ENCODE peak calls at places on chromosomes 1 and 21, in six cellular contexts. P is coronary artery, C is GM13976, A is cardiac fibroblast, N is spleen, B is esophagus squamous epithelium. F is an unnamed sample.

GRCh38 chr1:153534933-153535663 is 693 bp downstream of the S100A6 start:
- DNase-seq in B (no peak), N (peak; percentile 87), C (no peak), P (peak; percentile 90), A (peak; percentile 46), F (peak; percentile 55)

GRCh38 chr1:59100975-59101374 is 195.9 kb upstream of the FGGY start:
- DNase-seq in C (no peak), A (peak; percentile 53), B (no peak), P (no peak), N (no peak), F (peak; percentile 90)

GRCh38 chr1:85398391-85399064 is 66.4 kb downstream of the DDAH1 start:
- DNase-seq in N (no peak), C (no peak), A (peak; percentile 82), B (no peak), P (no peak), F (peak; percentile 51)

GRCh38 chr1:93346472-93346991 is 825 bp downstream of the DR1 start:
- DNase-seq in C (peak; percentile 44), P (no peak), B (no peak), N (no peak), A (peak; percentile 31), F (no peak)

GRCh38 chr1:59678065-59678808 is 136.5 kb upstream of the HOOK1 start:
- DNase-seq in N (no peak), P (no peak), B (no peak), C (no peak), A (no peak), F (no peak)

GRCh38 chr1:74952786-74953185 is 181.4 kb upstream of the LHX8 start:
- DNase-seq in A (no peak), B (no peak), P (no peak), C (no peak), N (no peak), F (no peak)

GRCh38 chr1:153945795-153946621 is 510 bp downstream of the DENND4B start:
- DNase-seq in N (peak; percentile 99), A (peak; percentile 71), B (peak; percentile 72), P (peak; percentile 91), C (peak; percentile 91), F (peak; percentile 43)

GRCh38 chr1:8541961-8542521 is 224.1 kb downstream of the SLC45A1 start:
- DNase-seq in P (no peak), A (peak; percentile 45), C (no peak), N (no peak), B (no peak), F (no peak)

GRCh38 chr1:32899586-32900296 is 1.4 kb downstream of the TMEM54 start:
- DNase-seq in B (no peak), N (peak; percentile 39), C (no peak), A (no peak), P (no peak), F (no peak)

GRCh38 chr21:36097427-36098230 is 27.8 kb downstream of the CBR1 start:
- DNase-seq in P (no peak), C (peak; percentile 36), N (no peak), B (no peak), A (no peak), F (peak; percentile 25)

GRCh38 chr21:38712076-38712475 is 93.7 kb upstream of the ETS2 start:
- DNase-seq in A (peak; percentile 62), N (no peak), P (no peak), C (peak; percentile 30), B (no peak), F (peak; percentile 40)

GRCh38 chr21:36297938-36298572 is 21.9 kb upstream of the MORC3 start:
- DNase-seq in P (no peak), B (peak; percentile 36), C (peak; percentile 86), N (peak; percentile 85), A (no peak), F (no peak)

GRCh38 chr1:167439301-167439988 is 78.9 kb downstream of the CD247 start:
- DNase-seq in N (no peak), B (no peak), C (peak; percentile 63), P (no peak), A (peak; percentile 56), F (no peak)

GRCh38 chr1:229271448-229272120 is 673 bp downstream of the RAB4A start:
- DNase-seq in A (peak; percentile 36), B (no peak), C (no peak), N (no peak), P (no peak), F (no peak)

GRCh38 chr1:115469703-115470476 is 131.8 kb upstream of the NGF start:
- DNase-seq in C (peak; percentile 57), B (no peak), A (peak; percentile 74), P (no peak), N (no peak), F (peak; percentile 66)

GRCh38 chr1:64242895-64243756 is 39.7 kb downstream of the UBE2U start:
- DNase-seq in C (no peak), B (no peak), N (no peak), A (peak; percentile 74), P (no peak), F (peak; percentile 45)

GRCh38 chr1:150213170-150214098 is 22.5 kb downstream of the ANP32E start:
- DNase-seq in C (peak; percentile 94), A (peak; percentile 96), P (peak; percentile 98), B (peak; percentile 85), N (peak; percentile 97), F (no peak)

GRCh38 chr21:44332383-44332782 is 6.8 kb downstream of the CFAP410 start:
- DNase-seq in C (no peak), N (no peak), P (no peak), A (no peak), B (no peak), F (no peak)

GRCh38 chr1:34147301-34147700 is 17.7 kb downstream of the CSMD2 start:
- DNase-seq in C (no peak), N (no peak), A (no peak), P (no peak), B (no peak), F (no peak)

GRCh38 chr1:85146972-85147359 is 53.9 kb downstream of the SYDE2 start:
- DNase-seq in C (no peak), N (no peak), P (no peak), B (no peak), A (peak; percentile 23), F (peak; percentile 60)

GRCh38 chr1:56235909-56236510 is 343.4 kb downstream of the PLPP3 start:
- DNase-seq in C (no peak), B (no peak), A (no peak), N (no peak), P (no peak), F (no peak)
- TF ChIP-seq CTCF in C (no peak), B (no peak), A (no peak), N (no peak), P (no peak), F (no peak)

DNA sequence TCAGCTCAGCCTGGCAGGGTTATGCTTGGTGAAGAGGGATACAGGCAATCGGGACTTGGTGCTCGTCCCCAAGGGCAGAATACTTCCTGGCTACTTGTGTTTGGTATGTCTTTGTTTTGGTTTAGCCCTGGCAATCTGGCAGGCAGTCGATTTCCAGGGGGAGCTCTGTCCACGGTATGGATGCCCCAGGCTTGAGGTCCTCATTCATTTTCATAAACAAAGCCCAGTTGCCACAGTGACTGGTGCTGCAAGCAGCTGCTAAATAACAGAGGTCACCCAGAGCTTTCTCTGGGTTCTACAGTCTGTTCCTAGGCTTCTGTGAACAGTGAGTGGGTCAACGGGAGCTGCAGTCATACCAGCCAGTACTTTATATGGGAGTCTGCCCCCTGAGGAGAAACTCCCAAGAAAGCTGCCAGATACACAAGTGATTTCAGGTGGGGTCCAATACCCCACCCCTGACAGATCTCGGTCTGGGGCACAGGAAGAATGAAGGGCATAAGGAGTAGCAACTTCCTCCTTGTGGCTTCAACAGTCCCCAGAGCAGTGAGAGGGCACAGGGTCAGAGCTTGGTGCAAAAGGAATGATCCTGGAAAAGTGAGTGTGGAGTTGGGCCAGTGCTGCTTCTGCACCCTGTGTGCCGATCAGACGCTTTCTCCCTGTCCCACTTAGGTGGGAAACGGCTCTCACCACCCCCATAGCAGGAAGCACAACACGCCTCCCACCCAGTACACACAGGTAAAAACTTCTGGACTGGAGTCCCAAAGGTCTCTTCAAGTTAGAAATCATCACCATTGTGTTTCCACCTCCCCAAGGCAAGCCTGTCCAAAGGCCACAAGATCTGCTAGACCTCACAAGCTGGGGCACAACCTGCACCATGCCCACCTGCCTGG is 55.5 kb downstream of the TGFBR3 start:
- DNase-seq in B (no peak), P (peak; percentile 85), C (no peak), A (peak; percentile 90), N (no peak), F (peak; percentile 95)
- TF ChIP-seq CTCF in B (no peak), P (no peak), C (no peak), A (peak; percentile 54), N (peak; percentile 22), F (peak; percentile 75)

DNA sequence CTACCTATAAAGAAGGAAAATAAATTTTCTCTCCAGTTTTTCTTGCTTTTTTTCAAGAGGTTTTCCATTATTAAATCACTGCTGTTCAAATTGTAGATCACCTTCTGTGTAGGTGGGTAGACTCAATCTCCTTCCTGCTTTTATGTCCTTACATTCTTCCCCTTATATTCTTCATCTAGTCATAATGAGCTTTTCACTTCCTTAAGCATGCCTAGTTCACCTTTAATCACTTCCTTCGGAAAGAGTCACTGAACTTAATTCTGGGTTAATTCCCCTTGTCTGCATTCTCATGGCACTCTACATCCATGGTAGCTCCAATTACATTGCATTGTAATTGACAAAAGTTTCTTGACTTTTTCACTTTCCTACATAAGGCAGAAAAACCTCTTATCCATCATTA is 6.1 kb upstream of the FAM177B start:
- DNase-seq in A (no peak), C (no peak), P (no peak), B (no peak), N (no peak), F (no peak)
- TF ChIP-seq CTCF in A (no peak), C (no peak), P (no peak), B (no peak), N (no peak), F (no peak)

GRCh38 chr1:46199233-46199749 is 1.1 kb upstream of the POMGNT1 start:
- DNase-seq in C (no peak), B (no peak), A (no peak), P (no peak), N (no peak), F (no peak)

GRCh38 chr1:46197551-46198025 is 646 bp downstream of the POMGNT1 start:
- DNase-seq in N (no peak), A (no peak), B (no peak), P (no peak), C (no peak), F (no peak)

GRCh38 chr1:46196609-46197008 is 1.6 kb downstream of the POMGNT1 start:
- DNase-seq in P (no peak), A (no peak), C (no peak), N (no peak), B (no peak), F (no peak)

GRCh38 chr1:46194641-46195179 is 3.5 kb downstream of the POMGNT1 start:
- DNase-seq in A (no peak), P (no peak), N (no peak), C (no peak), B (no peak), F (no peak)

DNA sequence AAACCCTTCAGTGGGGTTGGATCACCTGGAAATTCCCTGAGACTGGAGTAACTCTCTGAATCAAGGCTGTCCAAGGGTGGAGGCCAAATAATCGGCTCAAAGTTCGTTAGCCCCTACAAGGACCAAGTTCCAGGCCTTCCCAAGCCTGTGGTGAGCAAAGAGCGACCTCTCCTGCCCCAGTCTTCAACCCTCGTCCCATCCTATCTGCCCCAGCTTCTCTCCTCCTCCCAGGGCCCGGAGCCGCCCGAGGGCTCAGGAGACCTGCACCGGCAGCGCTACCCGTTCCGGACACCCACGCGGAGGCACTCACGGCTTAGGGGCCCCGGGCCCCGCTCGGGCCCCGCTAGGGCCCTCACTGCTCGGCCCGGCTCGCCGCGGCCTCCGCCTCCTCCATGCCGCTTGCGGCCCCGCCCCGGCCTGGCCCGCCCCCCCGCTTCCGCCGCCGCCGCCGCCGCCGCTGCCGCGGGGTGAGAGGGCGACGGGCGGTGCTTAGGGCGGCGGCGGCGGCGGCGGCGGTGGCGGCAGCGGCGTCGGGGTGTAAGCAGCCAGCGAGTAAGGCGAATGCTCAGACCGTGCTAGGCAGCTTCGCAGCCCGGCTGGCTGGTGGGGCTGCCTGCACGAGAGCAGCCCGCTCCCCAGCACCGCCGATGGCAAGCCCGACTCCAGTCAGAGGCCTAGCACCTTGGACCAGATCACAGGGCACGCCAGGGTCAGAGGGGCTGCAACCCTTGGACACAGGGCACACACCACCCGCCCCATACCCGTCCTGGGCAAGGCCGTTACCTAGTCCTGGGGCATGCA is at the start of gene POMGNT1:
- DNase-seq in C (peak; percentile 97), N (peak; percentile 94), P (no peak), B (no peak), A (peak; percentile 55), F (peak; percentile 44)
- TF ChIP-seq CTCF in C (no peak), N (no peak), P (no peak), B (no peak), A (no peak), F (no peak)